ENCODE peak calls at places on chromosomes 2 and 18, in six cellular contexts. One of them, this sample, is unnamed.

GRCh38 chr2:72934683-72935610 is 17.6 kb downstream of the EMX1 start:
- DNase-seq in H54: no peak
- DNase-seq in IMR-90: no peak
- DNase-seq in A549: peak
- DNase-seq in gastrocnemius medialis: no peak
- DNase-seq in suprapubic skin: no peak
- DNase-seq in this sample: peak

GRCh38 chr2:64426191-64426952 is 27.6 kb upstream of the LGALSL start:
- DNase-seq in H54: no peak
- DNase-seq in IMR-90: peak
- DNase-seq in A549: no peak
- DNase-seq in gastrocnemius medialis: no peak
- DNase-seq in suprapubic skin: no peak
- DNase-seq in this sample: no peak

GRCh38 chr2:107936427-107937359 is 49.6 kb upstream of the SLC5A7 start:
- DNase-seq in H54: no peak
- DNase-seq in IMR-90: no peak
- DNase-seq in A549: peak
- DNase-seq in gastrocnemius medialis: no peak
- DNase-seq in suprapubic skin: no peak
- DNase-seq in this sample: peak

GRCh38 chr2:198028955-198029354 is 224.6 kb downstream of the PLCL1 start:
- DNase-seq in H54: no peak
- DNase-seq in IMR-90: no peak
- DNase-seq in A549: no peak
- DNase-seq in gastrocnemius medialis: no peak
- DNase-seq in suprapubic skin: no peak
- DNase-seq in this sample: no peak

GRCh38 chr2:75361486-75361885 is 162.2 kb upstream of the TACR1 start:
- DNase-seq in H54: no peak
- DNase-seq in IMR-90: no peak
- DNase-seq in A549: no peak
- DNase-seq in gastrocnemius medialis: no peak
- DNase-seq in suprapubic skin: no peak
- DNase-seq in this sample: peak

GRCh38 chr18:23369231-23369630 is 83.9 kb upstream of the RIOK3 start:
- DNase-seq in H54: no peak
- DNase-seq in IMR-90: no peak
- DNase-seq in A549: no peak
- DNase-seq in gastrocnemius medialis: no peak
- DNase-seq in suprapubic skin: no peak
- DNase-seq in this sample: no peak

GRCh38 chr2:113198048-113198789 is 24.4 kb downstream of the PSD4 start:
- DNase-seq in H54: no peak
- DNase-seq in IMR-90: no peak
- DNase-seq in A549: no peak
- DNase-seq in gastrocnemius medialis: no peak
- DNase-seq in suprapubic skin: no peak
- DNase-seq in this sample: no peak

GRCh38 chr2:162053066-162053807 is 20.8 kb downstream of the DPP4 start:
- DNase-seq in H54: no peak
- DNase-seq in IMR-90: no peak
- DNase-seq in A549: no peak
- DNase-seq in gastrocnemius medialis: no peak
- DNase-seq in suprapubic skin: no peak
- DNase-seq in this sample: no peak

GRCh38 chr2:68807821-68808266 is 63.4 kb downstream of the BMP10 start:
- DNase-seq in H54: no peak
- DNase-seq in IMR-90: peak
- DNase-seq in A549: no peak
- DNase-seq in gastrocnemius medialis: no peak
- DNase-seq in suprapubic skin: peak
- DNase-seq in this sample: no peak

GRCh38 chr2:202035089-202035940 is 1.7 kb downstream of the FZD7 start:
- DNase-seq in H54: no peak
- DNase-seq in IMR-90: peak
- DNase-seq in A549: no peak
- DNase-seq in gastrocnemius medialis: peak
- DNase-seq in suprapubic skin: peak
- DNase-seq in this sample: peak

GRCh38 chr2:19462228-19462627 is 103.8 kb upstream of the OSR1 start:
- DNase-seq in H54: no peak
- DNase-seq in IMR-90: no peak
- DNase-seq in A549: no peak
- DNase-seq in gastrocnemius medialis: no peak
- DNase-seq in suprapubic skin: no peak
- DNase-seq in this sample: no peak

GRCh38 chr2:241867776-241868420 is 1.6 kb upstream of the RTP5 start:
- DNase-seq in H54: no peak
- DNase-seq in IMR-90: no peak
- DNase-seq in A549: no peak
- DNase-seq in gastrocnemius medialis: no peak
- DNase-seq in suprapubic skin: no peak
- DNase-seq in this sample: no peak

GRCh38 chr2:226601881-226602280 is 197.7 kb downstream of the IRS1 start:
- DNase-seq in H54: no peak
- DNase-seq in IMR-90: peak
- DNase-seq in A549: no peak
- DNase-seq in gastrocnemius medialis: no peak
- DNase-seq in suprapubic skin: no peak
- DNase-seq in this sample: no peak

GRCh38 chr2:133992454-133992853 is 261.4 kb upstream of the MGAT5 start:
- DNase-seq in H54: no peak
- DNase-seq in IMR-90: no peak
- DNase-seq in A549: no peak
- DNase-seq in gastrocnemius medialis: no peak
- DNase-seq in suprapubic skin: no peak
- DNase-seq in this sample: no peak

GRCh38 chr18:31929273-31929672 is 13.7 kb downstream of the TRAPPC8 start:
- DNase-seq in H54: no peak
- DNase-seq in IMR-90: no peak
- DNase-seq in A549: no peak
- DNase-seq in gastrocnemius medialis: no peak
- DNase-seq in suprapubic skin: no peak
- DNase-seq in this sample: no peak

GRCh38 chr18:57666818-57667497 is 45.3 kb upstream of the NARS1 start:
- DNase-seq in H54: no peak
- DNase-seq in IMR-90: peak
- DNase-seq in A549: peak
- DNase-seq in gastrocnemius medialis: no peak
- DNase-seq in suprapubic skin: no peak
- DNase-seq in this sample: peak

GRCh38 chr2:113850687-113851086 is 39.2 kb upstream of the ACTR3 start:
- DNase-seq in H54: no peak
- DNase-seq in IMR-90: no peak
- DNase-seq in A549: no peak
- DNase-seq in gastrocnemius medialis: no peak
- DNase-seq in suprapubic skin: no peak
- DNase-seq in this sample: no peak

GRCh38 chr18:44655435-44655834 is 25.3 kb upstream of the SETBP1 start:
- DNase-seq in H54: no peak
- DNase-seq in IMR-90: no peak
- DNase-seq in A549: no peak
- DNase-seq in gastrocnemius medialis: no peak
- DNase-seq in suprapubic skin: no peak
- DNase-seq in this sample: no peak

GRCh38 chr2:164478205-164478604 is 143.1 kb downstream of the GRB14 start:
- DNase-seq in H54: no peak
- DNase-seq in IMR-90: no peak
- DNase-seq in A549: no peak
- DNase-seq in gastrocnemius medialis: no peak
- DNase-seq in suprapubic skin: no peak
- DNase-seq in this sample: no peak

GRCh38 chr18:49812321-49813070 is 837 bp downstream of the ACAA2 start:
- DNase-seq in H54: no peak
- DNase-seq in IMR-90: peak
- DNase-seq in A549: no peak
- DNase-seq in gastrocnemius medialis: no peak
- DNase-seq in suprapubic skin: no peak
- DNase-seq in this sample: peak

GRCh38 chr2:893311-893710 is 57.3 kb upstream of the SNTG2 start:
- DNase-seq in H54: peak
- DNase-seq in IMR-90: no peak
- DNase-seq in A549: peak
- DNase-seq in gastrocnemius medialis: no peak
- DNase-seq in suprapubic skin: no peak
- DNase-seq in this sample: no peak

GRCh38 chr2:95799490-95799889 is 192.1 kb downstream of the ANKRD36C start:
- DNase-seq in H54: no peak
- DNase-seq in IMR-90: no peak
- DNase-seq in A549: no peak
- DNase-seq in gastrocnemius medialis: no peak
- DNase-seq in suprapubic skin: no peak
- DNase-seq in this sample: no peak

GRCh38 chr2:48120759-48121242 is 214.5 kb upstream of the FBXO11 start:
- DNase-seq in H54: no peak
- DNase-seq in IMR-90: no peak
- DNase-seq in A549: no peak
- DNase-seq in gastrocnemius medialis: no peak
- DNase-seq in suprapubic skin: no peak
- DNase-seq in this sample: peak

GRCh38 chr18:33583901-33584300 is 5.9 kb downstream of the ASXL3 start:
- DNase-seq in H54: no peak
- DNase-seq in IMR-90: no peak
- DNase-seq in A549: no peak
- DNase-seq in gastrocnemius medialis: no peak
- DNase-seq in suprapubic skin: no peak
- DNase-seq in this sample: no peak

GRCh38 chr2:105731511-105731910 is 13.2 kb upstream of the NCK2 start:
- DNase-seq in H54: no peak
- DNase-seq in IMR-90: no peak
- DNase-seq in A549: no peak
- DNase-seq in gastrocnemius medialis: no peak
- DNase-seq in suprapubic skin: no peak
- DNase-seq in this sample: no peak

GRCh38 chr2:71481111-71481510 is 27.8 kb downstream of the DYSF start:
- DNase-seq in H54: no peak
- DNase-seq in IMR-90: no peak
- DNase-seq in A549: no peak
- DNase-seq in gastrocnemius medialis: no peak
- DNase-seq in suprapubic skin: no peak
- DNase-seq in this sample: no peak

GRCh38 chr18:59870623-59871130 is 29.1 kb upstream of the PMAIP1 start:
- DNase-seq in H54: no peak
- DNase-seq in IMR-90: peak
- DNase-seq in A549: no peak
- DNase-seq in gastrocnemius medialis: no peak
- DNase-seq in suprapubic skin: no peak
- DNase-seq in this sample: no peak

GRCh38 chr2:231932711-231932970 is 6.4 kb upstream of the NPPC start:
- DNase-seq in H54: no peak
- DNase-seq in IMR-90: no peak
- DNase-seq in A549: no peak
- DNase-seq in gastrocnemius medialis: no peak
- DNase-seq in suprapubic skin: no peak
- DNase-seq in this sample: no peak

GRCh38 chr2:175168564-175168945 is 552 bp upstream of the ATF2 start:
- DNase-seq in H54: no peak
- DNase-seq in IMR-90: no peak
- DNase-seq in A549: no peak
- DNase-seq in gastrocnemius medialis: no peak
- DNase-seq in suprapubic skin: no peak
- DNase-seq in this sample: no peak
- TF ChIP-seq POLR2A in H54: peak
- TF ChIP-seq POLR2A in IMR-90: no peak
- TF ChIP-seq POLR2A in A549: peak
- TF ChIP-seq POLR2A in gastrocnemius medialis: no peak
- TF ChIP-seq POLR2A in suprapubic skin: peak
- TF ChIP-seq POLR2A in this sample: peak

GRCh38 chr2:236167297-236168109 is 683 bp downstream of the GBX2 start:
- DNase-seq in H54: no peak
- DNase-seq in IMR-90: peak
- DNase-seq in A549: peak
- DNase-seq in gastrocnemius medialis: no peak
- DNase-seq in suprapubic skin: no peak
- DNase-seq in this sample: peak
- TF ChIP-seq POLR2A in H54: peak
- TF ChIP-seq POLR2A in IMR-90: no peak
- TF ChIP-seq POLR2A in A549: peak
- TF ChIP-seq POLR2A in gastrocnemius medialis: no peak
- TF ChIP-seq POLR2A in suprapubic skin: no peak
- TF ChIP-seq POLR2A in this sample: no peak

DNA sequence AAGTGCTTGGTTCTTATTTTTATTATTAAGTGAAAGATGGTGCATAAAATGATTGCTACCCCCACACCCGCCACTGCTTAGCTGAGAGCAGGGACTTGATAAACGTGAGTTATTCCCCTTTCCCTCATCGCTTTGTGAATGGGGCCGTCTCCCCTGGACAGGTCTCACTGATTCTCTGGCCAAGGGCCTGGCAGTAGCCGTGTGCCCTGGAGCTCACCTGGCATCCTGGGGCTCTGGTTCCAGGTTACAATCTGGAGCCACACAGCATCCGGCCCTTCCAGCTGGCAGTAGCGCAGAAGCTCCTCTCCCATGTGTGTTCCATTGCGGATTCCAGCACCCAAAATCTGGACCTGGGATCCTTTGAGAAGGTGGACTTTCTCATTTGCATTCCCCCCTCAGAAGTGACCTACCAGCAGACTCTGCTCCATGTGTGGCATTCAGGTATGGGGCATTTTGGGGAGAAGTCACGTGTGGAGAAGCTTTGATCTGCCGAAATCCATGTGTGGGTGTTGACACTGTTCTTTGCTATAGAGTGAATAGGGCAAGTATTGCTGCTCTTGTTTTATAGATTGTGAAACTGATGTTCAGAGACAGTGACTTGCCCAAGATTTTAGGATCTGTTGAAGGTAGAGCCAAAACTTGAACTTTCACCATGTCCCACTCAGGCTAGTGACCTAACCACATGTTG is 63.8 kb downstream of the GREB1 start:
- DNase-seq in H54: no peak
- DNase-seq in IMR-90: no peak
- DNase-seq in A549: no peak
- DNase-seq in gastrocnemius medialis: peak
- DNase-seq in suprapubic skin: no peak
- DNase-seq in this sample: no peak
- TF ChIP-seq POLR2A in H54: no peak
- TF ChIP-seq POLR2A in IMR-90: no peak
- TF ChIP-seq POLR2A in A549: no peak
- TF ChIP-seq POLR2A in gastrocnemius medialis: peak
- TF ChIP-seq POLR2A in suprapubic skin: no peak
- TF ChIP-seq POLR2A in this sample: no peak

DNA sequence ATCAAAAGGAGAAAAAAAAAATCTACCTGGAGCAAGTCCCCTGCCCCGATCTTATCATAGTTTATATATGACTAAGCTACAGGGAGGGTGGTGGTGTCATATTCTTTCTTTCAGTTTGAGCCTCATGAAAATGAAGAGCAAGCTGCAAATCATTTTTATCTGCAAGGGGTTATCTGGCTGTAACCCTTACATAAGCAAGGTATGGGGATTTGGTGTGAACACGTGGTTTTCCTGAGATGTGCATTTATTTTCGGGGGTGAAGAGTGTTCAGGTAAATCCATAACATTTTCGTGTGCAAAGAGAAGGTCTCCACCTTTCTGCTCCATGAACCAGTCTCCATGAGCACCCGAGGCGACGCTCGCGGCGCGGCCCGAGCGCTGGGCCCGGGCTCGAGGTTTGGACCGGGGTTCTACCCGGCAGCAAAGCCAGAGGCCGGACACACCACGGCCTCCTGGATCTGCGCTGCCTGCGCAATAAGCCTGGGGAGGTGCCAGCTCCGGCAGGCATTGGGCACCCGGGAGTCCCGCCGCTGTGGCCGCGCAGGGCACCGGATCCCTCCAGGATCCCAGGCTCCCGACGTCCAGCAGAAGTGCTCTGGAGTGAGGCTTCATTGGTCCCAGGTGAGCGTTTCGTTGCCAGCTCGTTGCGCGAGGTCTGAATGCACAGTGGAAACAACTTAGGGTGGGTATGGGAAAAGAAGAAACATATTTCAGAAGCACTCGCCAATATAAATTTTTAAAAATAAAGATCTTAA is 36.1 kb upstream of the GPD2 start:
- DNase-seq in H54: peak
- DNase-seq in IMR-90: peak
- DNase-seq in A549: peak
- DNase-seq in gastrocnemius medialis: peak
- DNase-seq in suprapubic skin: peak
- DNase-seq in this sample: no peak
- TF ChIP-seq POLR2A in H54: no peak
- TF ChIP-seq POLR2A in IMR-90: peak
- TF ChIP-seq POLR2A in A549: no peak
- TF ChIP-seq POLR2A in gastrocnemius medialis: no peak
- TF ChIP-seq POLR2A in suprapubic skin: no peak
- TF ChIP-seq POLR2A in this sample: no peak